ENCODE peak calls at places on chromosomes 12 and 14, in four cellular contexts. P is K562, W is HepG2, J is GM12878. T is an unnamed sample.

GRCh38 chr12:126952106-126953007 is 1314.6 kb upstream of the TMEM132C start:
- DNase-seq in P (peak; percentile 16), W (no peak), J (no peak), T (no peak)

GRCh38 chr14:100237735-100238418 is 1.1 kb upstream of the YY1 start:
- DNase-seq in P (peak; percentile 65), W (peak; percentile 34), J (no peak), T (peak; percentile 71)

GRCh38 chr12:26874501-26875296 is 41.7 kb upstream of the ITPR2 start:
- DNase-seq in P (peak; percentile 7), W (no peak), J (peak; percentile 68), T (no peak)

GRCh38 chr12:95412826-95413311 is 61.1 kb upstream of the METAP2 start:
- DNase-seq in P (no peak), W (no peak), J (no peak), T (no peak)

GRCh38 chr12:7797698-7798398 is 8.6 kb downstream of the NANOG start:
- DNase-seq in P (no peak), W (no peak), J (no peak), T (no peak)

GRCh38 chr12:53236443-53237111 is 4.6 kb upstream of the RARG start:
- DNase-seq in P (no peak), W (no peak), J (no peak), T (no peak)

GRCh38 chr14:91482278-91483023 is 27.7 kb downstream of the PPP4R3A start:
- DNase-seq in P (no peak), W (no peak), J (no peak), T (no peak)

GRCh38 chr12:66804555-66804954 is 125.7 kb upstream of the GRIP1 start:
- DNase-seq in P (no peak), W (no peak), J (no peak), T (no peak)

GRCh38 chr14:57737598-57737997 is 128.3 kb downstream of the SLC35F4 start:
- DNase-seq in P (no peak), W (no peak), J (no peak), T (no peak)

GRCh38 chr14:76955575-76956252 is 72.8 kb downstream of the IRF2BPL start:
- DNase-seq in P (peak; percentile 24), W (peak; percentile 59), J (peak; percentile 66), T (no peak)

GRCh38 chr12:126860210-126860609 is 1406.8 kb upstream of the TMEM132C start:
- DNase-seq in P (no peak), W (no peak), J (no peak), T (no peak)

GRCh38 chr14:75259510-75259855 is 19.1 kb upstream of the FOS start:
- DNase-seq in P (peak; percentile 56), W (no peak), J (no peak), T (no peak)

GRCh38 chr14:54338696-54339317 is 58.0 kb upstream of the CDKN3 start:
- DNase-seq in P (peak; percentile 19), W (no peak), J (no peak), T (no peak)

GRCh38 chr14:22820731-22821130 is 5.5 kb upstream of the SLC7A7 start:
- DNase-seq in P (no peak), W (no peak), J (no peak), T (no peak)

GRCh38 chr12:124675881-124676688 is 108.7 kb upstream of the NCOR2 start:
- DNase-seq in P (no peak), W (no peak), J (no peak), T (no peak)

GRCh38 chr12:67645571-67645970 is 3.0 kb upstream of the DYRK2 start:
- DNase-seq in P (no peak), W (no peak), J (no peak), T (no peak)

GRCh38 chr14:66508846-66509621 is 1.1 kb downstream of the GPHN start:
- DNase-seq in P (peak; percentile 43), W (no peak), J (peak; percentile 55), T (no peak)

DNA sequence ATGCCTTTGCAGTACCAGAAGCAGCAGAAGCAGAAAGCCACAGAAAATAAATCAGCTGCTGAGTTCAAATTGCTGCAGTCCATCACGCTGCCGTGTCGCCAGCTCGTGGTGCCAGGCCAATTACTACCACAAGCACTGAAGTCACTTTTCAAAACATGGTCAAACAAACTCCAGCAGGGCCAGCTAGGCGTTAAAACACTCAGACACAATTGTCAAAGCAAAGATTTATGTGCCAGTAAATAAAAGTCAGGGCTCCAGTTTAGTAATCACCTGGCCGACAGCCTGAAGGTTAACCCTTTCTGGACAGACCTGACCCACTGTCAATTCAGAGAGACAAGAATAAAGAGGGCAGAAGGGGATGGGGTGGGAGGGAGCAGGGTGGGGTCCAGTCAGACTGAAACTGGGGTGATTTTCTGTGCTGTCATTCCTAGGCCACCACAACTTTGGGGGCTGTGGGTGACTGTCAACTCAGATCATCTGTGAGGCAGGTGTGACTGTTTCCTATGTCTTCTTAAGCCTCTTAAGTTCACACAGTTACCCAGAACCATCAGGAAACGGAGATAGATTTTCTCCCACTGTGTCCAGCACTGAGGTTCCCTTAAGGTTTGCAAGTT is 109.9 kb upstream of the FUT8 start:
- DNase-seq in P (no peak), W (no peak), J (peak; percentile 98), T (no peak)
- TF ChIP-seq CBX5 in P (no peak), W (no peak), J (peak; percentile 87), T (no peak)

GRCh38 chr12:52204931-52205505 is 13.2 kb upstream of the KRT80 start:
- DNase-seq in P (no peak), W (no peak), J (no peak), T (no peak)
- TF ChIP-seq CBX5 in P (no peak), W (no peak), J (no peak), T (no peak)

GRCh38 chr14:81062816-81063215 is 107.4 kb downstream of the TSHR start:
- DNase-seq in P (peak; percentile 38), W (peak; percentile 10), J (peak; percentile 1), T (peak; percentile 7)
- TF ChIP-seq CBX5 in P (no peak), W (no peak), J (no peak), T (no peak)

GRCh38 chr12:111780615-111781014 is 13.9 kb downstream of the ALDH2 start:
- DNase-seq in P (no peak), W (no peak), J (no peak), T (no peak)
- TF ChIP-seq CBX5 in P (no peak), W (no peak), J (no peak), T (no peak)

GRCh38 chr12:49417558-49417957 is 50.3 kb downstream of the SPATS2 start:
- DNase-seq in P (no peak), W (no peak), J (no peak), T (no peak)

GRCh38 chr12:49420556-49420955 is 53.3 kb downstream of the SPATS2 start:
- DNase-seq in P (no peak), W (no peak), J (no peak), T (no peak)

GRCh38 chr12:49416892-49417291 is 49.6 kb downstream of the SPATS2 start:
- DNase-seq in P (no peak), W (no peak), J (no peak), T (no peak)

DNA sequence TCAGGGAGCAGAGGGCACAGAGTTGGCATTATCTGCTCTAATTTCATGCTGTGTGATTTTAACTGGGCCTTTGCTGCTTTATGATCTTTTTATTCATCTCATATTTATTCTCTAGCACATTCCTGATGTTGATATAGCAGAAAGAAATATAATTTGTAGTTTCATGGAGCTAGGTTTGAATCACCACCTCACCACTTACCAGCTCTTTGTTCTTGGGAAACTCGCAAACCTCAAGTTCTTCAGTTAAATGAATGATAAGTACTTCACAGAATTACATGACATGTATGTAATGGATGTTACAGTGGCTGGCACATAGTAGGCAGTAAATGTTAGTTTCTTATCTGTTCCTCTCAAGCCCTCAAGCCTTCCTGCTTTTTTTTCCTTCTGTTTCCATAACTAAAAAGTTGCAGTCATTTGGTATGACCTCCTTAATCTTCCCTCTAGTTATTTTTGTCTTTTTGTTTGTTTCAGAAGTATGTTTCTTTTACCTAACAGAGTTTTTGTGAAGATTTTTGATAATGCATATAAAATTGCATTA is 54.8 kb downstream of the SPATS2 start:
- DNase-seq in P (peak; percentile 45), W (no peak), J (no peak), T (no peak)
- TF ChIP-seq CBX5 in P (no peak), W (no peak), J (no peak), T (no peak)

DNA sequence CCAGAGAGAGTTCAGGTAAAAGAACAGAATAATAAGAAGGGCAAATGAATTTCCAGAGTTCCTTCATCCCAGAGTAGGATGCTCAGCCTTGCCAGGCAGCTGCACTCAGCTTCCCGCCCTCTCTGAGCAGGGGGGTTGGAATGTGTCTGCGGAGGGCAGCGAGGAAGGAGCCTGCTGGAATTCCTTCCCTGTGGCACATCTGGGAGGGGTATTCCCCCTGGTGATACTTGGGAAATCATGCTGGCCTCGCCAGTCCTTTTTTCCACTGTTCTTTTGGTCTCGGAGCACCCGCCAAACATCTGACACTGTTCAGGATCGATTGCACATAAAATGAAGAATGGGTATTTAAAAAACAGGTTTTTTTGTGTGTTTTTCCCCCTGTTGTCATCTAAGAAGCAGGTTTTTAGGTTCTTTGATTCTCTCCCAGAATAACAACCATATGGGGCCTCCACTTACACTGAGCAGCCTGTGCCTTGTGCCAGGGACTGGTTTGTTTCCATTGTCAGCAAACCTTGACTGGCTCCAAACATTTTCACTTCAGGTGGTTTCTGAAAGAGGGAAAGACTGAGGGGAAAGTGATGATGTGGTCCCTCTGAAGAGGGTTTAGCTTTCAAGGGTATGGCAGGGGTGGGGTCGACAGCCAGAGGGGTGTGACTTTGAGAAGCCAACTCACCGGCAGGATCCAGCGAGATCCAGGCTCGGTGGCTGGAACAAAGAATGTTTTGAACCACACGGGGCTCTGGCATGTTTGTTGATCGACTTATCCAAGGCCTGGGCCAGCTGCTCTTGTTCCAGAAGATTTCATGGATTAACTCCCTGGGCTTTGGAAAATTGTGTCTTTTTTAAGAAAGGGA is 215.1 kb downstream of the CACNA1C start:
- DNase-seq in P (no peak), W (no peak), J (no peak), T (no peak)
- TF ChIP-seq CBX5 in P (no peak), W (no peak), J (no peak), T (no peak)

GRCh38 chr14:81400852-81401251 is 728 bp upstream of the STON2 start:
- DNase-seq in P (peak; percentile 31), W (no peak), J (no peak), T (no peak)

GRCh38 chr14:81398196-81398891 is 1.8 kb downstream of the STON2 start:
- DNase-seq in P (no peak), W (no peak), J (no peak), T (no peak)

GRCh38 chr14:81402123-81402495 is 2.0 kb upstream of the STON2 start:
- DNase-seq in P (peak; percentile 84), W (no peak), J (no peak), T (no peak)

GRCh38 chr14:81400202-81400678 is at the start of gene STON2:
- DNase-seq in P (peak; percentile 90), W (no peak), J (no peak), T (no peak)

GRCh38 chr14:81401420-81402122 is 1.4 kb upstream of the STON2 start:
- DNase-seq in P (peak; percentile 24), W (no peak), J (no peak), T (no peak)
- TF ChIP-seq CBX5 in P (no peak), W (no peak), J (no peak), T (no peak)

GRCh38 chr14:80059041-80059440 is 152.3 kb downstream of the DIO2 start:
- DNase-seq in P (no peak), W (no peak), J (no peak), T (no peak)
- TF ChIP-seq CBX5 in P (no peak), W (no peak), J (no peak), T (no peak)

GRCh38 chr12:6141048-6141447 is 16.6 kb upstream of the VWF start:
- DNase-seq in P (no peak), W (no peak), J (no peak), T (no peak)
- TF ChIP-seq CBX5 in P (no peak), W (no peak), J (no peak), T (no peak)